ENCODE peak calls at places on chromosomes 11 and 22, in four cellular contexts. N is stomach, W is right cardiac atrium, F is skeletal muscle cell. S is an unnamed sample.
A peak's percentile ranks its signal among the peaks of the same experiment; 100 is the strongest.

GRCh38 chr11:124776865-124777645 is 15.0 kb upstream of the ESAM start:
- DNase-seq in N (no peak), F (no peak), W (no peak), S (no peak)

GRCh38 chr22:27300661-27301285 is 500.8 kb downstream of the MN1 start:
- DNase-seq in N (no peak), F (no peak), W (no peak), S (no peak)

GRCh38 chr22:44578516-44579230 is 80.6 kb upstream of the RTL6 start:
- DNase-seq in W (no peak), F (no peak), N (no peak), S (no peak)

GRCh38 chr11:62438641-62439040 is 19.8 kb downstream of the SCGB1A1 start:
- DNase-seq in F (no peak), W (no peak), N (no peak), S (no peak)

GRCh38 chr11:64514596-64514995 is 76.4 kb upstream of the SLC22A12 start:
- DNase-seq in W (no peak), F (no peak), N (no peak), S (no peak)

GRCh38 chr11:76783901-76784813 is 1.0 kb downstream of the TSKU start:
- DNase-seq in F (peak; percentile 62), N (peak; percentile 56), W (peak; percentile 91), S (peak; percentile 71)

GRCh38 chr11:12089473-12089872 is 20.9 kb upstream of the MICAL2 start:
- DNase-seq in F (no peak), W (no peak), N (no peak), S (no peak)

GRCh38 chr22:49721211-49721763 is 106.4 kb downstream of the BRD1 start:
- DNase-seq in N (no peak), F (no peak), W (no peak), S (no peak)

GRCh38 chr11:79400717-79401330 is 40.0 kb downstream of the TENM4 start:
- DNase-seq in N (peak; percentile 48), W (peak; percentile 52), F (no peak), S (no peak)

GRCh38 chr11:74929431-74930363 is 19.2 kb downstream of the XRRA1 start:
- DNase-seq in W (no peak), N (peak; percentile 77), F (peak; percentile 79), S (peak; percentile 93)

GRCh38 chr11:134564472-134565200 is 152.6 kb upstream of the B3GAT1 start:
- DNase-seq in F (no peak), N (no peak), W (no peak), S (no peak)

GRCh38 chr11:96263361-96263763 is 79.6 kb downstream of the MAML2 start:
- DNase-seq in W (no peak), F (peak; percentile 65), N (no peak), S (peak; percentile 89)

GRCh38 chr11:2892215-2893020 is 6.8 kb upstream of the CDKN1C start:
- DNase-seq in N (peak; percentile 57), F (no peak), W (peak; percentile 89), S (peak; percentile 40)

GRCh38 chr11:61908730-61909622 is 8.4 kb downstream of the RAB3IL1 start:
- DNase-seq in W (peak; percentile 92), F (no peak), N (no peak), S (no peak)

GRCh38 chr22:50711446-50712340 is 26.3 kb upstream of the ACR start:
- DNase-seq in W (peak; percentile 37), N (no peak), F (no peak), S (no peak)

GRCh38 chr11:1453611-1454386 is 32.8 kb downstream of the MOB2 start:
- DNase-seq in W (peak; percentile 64), F (no peak), N (peak; percentile 76), S (no peak)

GRCh38 chr11:65060913-65061408 is 2.6 kb upstream of the NAALADL1 start:
- DNase-seq in F (no peak), W (no peak), N (no peak), S (no peak)

GRCh38 chr11:110366234-110366633 is 63.5 kb upstream of the FDX1 start:
- DNase-seq in W (peak; percentile 76), F (no peak), N (peak; percentile 74), S (peak; percentile 34)

GRCh38 chr11:118287006-118287405 is 17.5 kb upstream of the CD3E start:
- DNase-seq in F (no peak), W (no peak), N (no peak), S (peak; percentile 16)

GRCh38 chr11:34234086-34234740 is 123.6 kb downstream of the ABTB2 start:
- DNase-seq in F (no peak), W (no peak), N (peak; percentile 58), S (peak; percentile 39)

GRCh38 chr22:23569716-23570115 is 10.4 kb downstream of the IGLL1 start:
- DNase-seq in W (no peak), F (no peak), N (no peak), S (no peak)

GRCh38 chr22:28115426-28115825 is 196.4 kb upstream of the PITPNB start:
- DNase-seq in N (no peak), F (no peak), W (no peak), S (no peak)

GRCh38 chr11:66111158-66111557 is 41.1 kb downstream of the PACS1 start:
- DNase-seq in W (no peak), F (no peak), N (no peak), S (no peak)

GRCh38 chr11:66112041-66112491 is 42.0 kb downstream of the PACS1 start:
- DNase-seq in F (no peak), W (no peak), N (no peak), S (no peak)

GRCh38 chr11:66115638-66116410 is 45.8 kb downstream of the PACS1 start:
- DNase-seq in W (no peak), N (no peak), F (no peak), S (no peak)

GRCh38 chr11:66113132-66113856 is 43.2 kb downstream of the PACS1 start:
- DNase-seq in F (peak; percentile 77), W (no peak), N (no peak), S (peak; percentile 80)

DNA sequence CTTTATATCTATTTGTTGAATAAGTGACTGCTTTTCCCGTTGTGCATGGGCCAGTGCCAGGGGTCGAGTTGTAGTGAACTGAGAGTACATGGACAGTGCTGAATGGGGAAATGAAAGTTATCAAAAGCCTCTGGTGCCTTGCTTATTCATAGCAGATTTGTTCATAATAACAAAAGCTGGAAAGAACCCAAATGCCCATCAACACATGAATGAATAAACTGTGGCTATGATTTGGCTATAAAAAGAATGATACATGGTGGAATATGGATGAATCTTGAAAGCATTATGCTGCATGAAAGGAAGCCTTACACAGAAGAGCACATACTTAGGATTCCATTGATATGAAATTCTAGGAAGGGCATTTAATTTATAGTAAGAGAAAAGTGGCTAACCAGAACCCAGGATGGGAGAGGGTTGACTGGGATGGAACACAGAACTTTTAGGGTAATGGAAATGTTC is 42.6 kb downstream of the PACS1 start:
- DNase-seq in W (peak; percentile 72), N (no peak), F (peak; percentile 59), S (peak; percentile 94)
- H3K4me3 ChIP-seq in W (no peak overlapping the region), N (no peak overlapping the region), F (no peak overlapping the region), S (peak overlapping the region; percentile 4)

GRCh38 chr11:129326921-129327320 is 48.7 kb upstream of the BARX2 start:
- DNase-seq in N (no peak), F (no peak), W (no peak), S (no peak)

GRCh38 chr11:129324533-129325175 is 51.0 kb upstream of the BARX2 start:
- DNase-seq in F (no peak), W (no peak), N (peak; percentile 50), S (peak; percentile 14)

GRCh38 chr11:129322941-129323340 is 52.7 kb upstream of the BARX2 start:
- DNase-seq in W (no peak), F (no peak), N (no peak), S (no peak)

GRCh38 chr11:129321076-129321475 is 54.6 kb upstream of the BARX2 start:
- DNase-seq in W (no peak), N (no peak), F (no peak), S (no peak)

GRCh38 chr11:129323896-129324522 is 51.6 kb upstream of the BARX2 start:
- DNase-seq in N (peak; percentile 43), F (peak; percentile 41), W (no peak), S (peak; percentile 76)
- H3K4me3 ChIP-seq in N (no peak overlapping the region), F (no peak overlapping the region), W (no peak overlapping the region), S (peak overlapping the region; percentile 25)

GRCh38 chr11:70158201-70158600 is 44.9 kb upstream of the FADD start:
- DNase-seq in W (no peak), F (no peak), N (no peak), S (peak; percentile 7)

GRCh38 chr11:70164705-70165104 is 38.4 kb upstream of the FADD start:
- DNase-seq in W (no peak), N (no peak), F (no peak), S (no peak)

GRCh38 chr11:70158757-70159389 is 44.2 kb upstream of the FADD start:
- DNase-seq in F (no peak), W (peak; percentile 57), N (no peak), S (no peak)

GRCh38 chr11:70159612-70160570 is 43.2 kb upstream of the FADD start:
- DNase-seq in W (no peak), F (no peak), N (peak; percentile 87), S (peak; percentile 27)

DNA sequence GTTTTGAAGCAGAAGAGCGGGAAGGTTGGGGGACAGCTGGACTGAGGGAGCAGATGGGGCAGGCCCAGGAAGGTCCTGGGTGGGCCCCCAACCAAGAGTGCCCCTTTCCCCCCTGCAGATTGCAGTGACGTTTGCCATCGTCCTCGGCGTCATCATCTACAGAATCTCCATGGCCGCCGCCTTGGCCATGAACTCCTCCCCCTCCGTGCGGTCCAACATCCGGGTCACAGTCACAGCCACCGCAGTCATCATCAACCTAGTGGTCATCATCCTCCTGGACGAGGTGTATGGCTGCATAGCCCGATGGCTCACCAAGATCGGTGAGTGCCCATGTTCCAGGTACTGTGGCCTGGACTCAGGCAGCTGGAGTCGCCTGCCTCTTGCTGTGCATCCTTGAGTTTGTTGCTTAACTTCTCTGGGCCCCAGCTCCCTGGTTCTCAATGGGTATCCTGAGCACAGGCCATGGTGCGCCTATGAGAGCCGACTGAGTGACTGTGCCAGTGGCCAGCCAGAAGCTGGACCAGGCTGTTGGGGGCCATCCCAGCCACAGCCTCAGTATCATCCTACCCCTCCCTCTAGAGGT is 42.0 kb upstream of the FADD start:
- DNase-seq in N (no peak), F (no peak), W (no peak), S (no peak)
- H3K4me3 ChIP-seq in N (no peak overlapping the region), F (no peak overlapping the region), W (no peak overlapping the region), S (no peak overlapping the region)

GRCh38 chr11:6475936-6476335 is 2.2 kb upstream of the TRIM3 start:
- DNase-seq in N (peak; percentile 72), F (no peak), W (no peak), S (no peak)

GRCh38 chr11:6473481-6474422 is at the start of gene TRIM3:
- DNase-seq in N (peak; percentile 95), W (peak; percentile 98), F (peak; percentile 75), S (peak; percentile 87)

GRCh38 chr11:6474423-6474792 is 667 bp upstream of the TRIM3 start:
- DNase-seq in W (no peak), N (no peak), F (no peak), S (no peak)

GRCh38 chr11:6476571-6476970 is 2.8 kb upstream of the TRIM3 start:
- DNase-seq in F (no peak), W (no peak), N (no peak), S (no peak)

DNA sequence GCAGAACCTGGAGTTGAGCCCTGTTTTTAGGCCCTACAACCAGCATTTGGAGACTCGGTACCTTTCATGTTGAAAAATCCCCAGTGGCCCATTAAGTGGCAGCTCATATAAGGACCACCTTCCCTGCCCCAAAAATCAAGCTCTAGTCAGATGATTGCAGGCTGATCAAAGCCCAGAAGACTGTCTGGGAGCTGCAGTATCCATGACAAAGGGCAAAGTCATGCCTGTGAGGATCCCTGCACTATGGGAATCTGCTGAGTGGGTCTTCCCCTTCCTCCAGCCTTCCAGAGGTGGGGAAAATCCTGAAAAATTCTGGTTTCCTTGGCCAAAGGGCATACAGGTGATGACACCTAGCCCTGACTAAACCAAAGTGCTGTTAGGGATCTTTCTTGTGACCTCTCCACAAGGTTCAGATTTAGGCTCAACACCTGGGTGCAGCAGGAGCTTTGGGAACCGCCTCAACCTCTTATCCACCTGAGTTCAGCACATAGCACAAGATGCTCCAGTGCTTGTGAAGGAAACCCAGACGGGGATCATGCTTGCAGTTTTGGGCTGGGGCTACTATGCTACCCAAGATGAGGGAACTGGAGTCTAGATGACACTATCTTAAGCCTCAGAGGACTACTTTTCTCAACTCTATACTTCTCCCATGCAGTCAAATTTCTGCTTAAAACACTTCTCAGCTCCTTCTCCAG is 1.2 kb upstream of the TRIM3 start:
- DNase-seq in N (no peak), F (no peak), W (no peak), S (no peak)
- H3K4me3 ChIP-seq in N (no peak overlapping the region), F (peak overlapping the region; percentile 64), W (no peak overlapping the region), S (peak overlapping the region; percentile 72)

S was measured in AG10803.